ENCODE peak calls at places on chromosomes 1 and 21, in five cellular contexts. Y, R, G, J and B are unnamed samples.

GRCh38 chr1:171061425-171062143 is 29.1 kb upstream of the FMO3 start:
- DNase-seq in Y (no peak), R (no peak), G (no peak), J (no peak), B (no peak)

GRCh38 chr1:4650486-4650885 is 3.9 kb upstream of the AJAP1 start:
- DNase-seq in Y (no peak), R (no peak), G (no peak), J (no peak), B (no peak)

GRCh38 chr21:42865361-42866160 is 13.8 kb downstream of the WDR4 start:
- DNase-seq in Y (no peak), R (no peak), G (peak; percentile 73), J (no peak), B (no peak)

GRCh38 chr1:239914827-239915231 is 176.9 kb upstream of the FMN2 start:
- DNase-seq in Y (no peak), R (no peak), G (no peak), J (no peak), B (peak; percentile 28)

GRCh38 chr1:170460379-170460778 is 71.6 kb upstream of the GORAB start:
- DNase-seq in Y (no peak), R (no peak), G (no peak), J (no peak), B (no peak)

GRCh38 chr21:41438425-41439113 is 12.5 kb downstream of the MX1 start:
- DNase-seq in Y (peak; percentile 19), R (no peak), G (no peak), J (no peak), B (no peak)

GRCh38 chr1:214086945-214087344 is 99.2 kb downstream of the PROX1 start:
- DNase-seq in Y (no peak), R (no peak), G (no peak), J (no peak), B (no peak)

GRCh38 chr21:20661745-20662470 is 336.3 kb upstream of the NCAM2 start:
- DNase-seq in Y (no peak), R (no peak), G (no peak), J (no peak), B (no peak)

GRCh38 chr1:55584521-55585401 is 369.6 kb upstream of the USP24 start:
- DNase-seq in Y (no peak), R (no peak), G (peak; percentile 42), J (no peak), B (no peak)

GRCh38 chr1:151989131-151989868 is 4.4 kb downstream of the S100A10 start:
- DNase-seq in Y (no peak), R (no peak), G (no peak), J (no peak), B (peak; percentile 54)

GRCh38 chr1:107105914-107106313 is 34.9 kb upstream of the NTNG1 start:
- DNase-seq in Y (no peak), R (no peak), G (no peak), J (no peak), B (no peak)

GRCh38 chr1:32990887-32991286 is 26.3 kb upstream of the RNF19B start:
- DNase-seq in Y (no peak), R (no peak), G (no peak), J (no peak), B (no peak)

GRCh38 chr1:32991386-32991785 is 26.8 kb upstream of the RNF19B start:
- DNase-seq in Y (no peak), R (no peak), G (no peak), J (no peak), B (no peak)

GRCh38 chr1:32993215-32993566 is 28.6 kb upstream of the RNF19B start:
- DNase-seq in Y (no peak), R (no peak), G (no peak), J (no peak), B (no peak)

GRCh38 chr1:32991819-32992488 is 27.3 kb upstream of the RNF19B start:
- DNase-seq in Y (no peak), R (no peak), G (no peak), J (no peak), B (no peak)

GRCh38 chr1:32992489-32993214 is 28.0 kb upstream of the RNF19B start:
- DNase-seq in Y (peak; percentile 66), R (peak; percentile 63), G (no peak), J (peak; percentile 26), B (peak; percentile 35)
- TF ChIP-seq JUND in Y (no peak), R (no peak), G (no peak), J (no peak), B (no peak)

GRCh38 chr21:38956791-38957571 is 151.3 kb downstream of the ETS2 start:
- DNase-seq in Y (no peak), R (no peak), G (no peak), J (no peak), B (no peak)
- TF ChIP-seq JUND in Y (no peak), R (peak; percentile 20), G (no peak), J (no peak), B (no peak)

DNA sequence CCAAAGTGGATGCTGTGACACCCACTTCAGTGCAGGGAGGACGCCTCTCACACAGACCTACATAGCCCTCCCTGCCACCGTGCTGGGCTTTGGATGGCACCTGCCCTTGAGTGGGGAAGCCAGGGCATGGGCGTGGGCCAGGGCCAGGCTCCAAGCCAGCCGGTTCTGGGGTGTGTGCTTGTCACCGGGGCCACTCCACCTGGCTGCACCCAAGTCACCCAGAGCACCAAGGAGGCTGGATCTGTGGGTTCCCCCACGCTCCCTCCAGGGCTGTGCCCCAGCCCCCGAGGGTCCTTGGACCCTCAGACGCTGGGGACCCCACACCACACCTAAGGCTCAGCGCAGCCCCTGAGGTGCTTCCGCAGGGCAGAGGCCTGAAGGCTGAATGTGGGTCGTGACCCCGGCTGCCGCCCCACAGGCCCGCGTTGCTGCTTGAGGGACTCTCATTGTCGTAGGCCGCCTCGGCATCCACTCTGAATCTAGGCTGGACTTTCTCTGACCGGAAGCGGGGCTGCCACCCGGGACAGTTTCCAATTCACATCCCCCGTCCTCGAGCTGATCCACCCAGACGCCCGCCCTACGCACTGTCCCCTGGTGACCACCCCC is 1.5 kb downstream of the MXRA8 start:
- DNase-seq in Y (no peak), R (no peak), G (no peak), J (no peak), B (no peak)
- TF ChIP-seq JUND in Y (no peak), R (no peak), G (no peak), J (no peak), B (no peak)

DNA sequence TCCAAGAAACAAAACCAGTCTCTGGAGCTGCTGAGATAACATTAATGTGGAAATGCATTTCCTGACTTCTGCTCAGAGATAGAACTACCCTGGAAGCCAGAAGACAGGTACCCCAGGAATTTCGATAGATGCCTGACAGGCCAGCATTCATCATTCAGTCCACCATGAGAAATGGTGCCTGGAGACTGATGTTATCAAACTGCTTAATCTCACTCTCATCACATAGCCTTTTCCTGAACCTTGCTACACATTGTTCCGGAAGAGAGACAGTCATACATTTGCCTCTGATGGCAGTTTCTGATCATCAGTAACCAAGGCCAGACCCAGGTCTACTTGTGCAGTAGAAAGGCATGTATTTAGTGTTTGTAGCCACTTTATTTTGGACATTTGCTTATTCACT is 485.6 kb downstream of the NUF2 start:
- DNase-seq in Y (no peak), R (no peak), G (no peak), J (no peak), B (no peak)
- TF ChIP-seq JUND in Y (no peak), R (no peak), G (no peak), J (no peak), B (no peak)

GRCh38 chr1:117372863-117373412 is 5.7 kb downstream of the MAN1A2 start:
- DNase-seq in Y (no peak), R (no peak), G (no peak), J (no peak), B (no peak)
- TF ChIP-seq JUND in Y (no peak), R (no peak), G (no peak), J (no peak), B (no peak)

GRCh38 chr1:24414884-24415333 is 693 bp upstream of the NIPAL3 start:
- DNase-seq in Y (no peak), R (no peak), G (no peak), J (peak; percentile 21), B (no peak)
- TF ChIP-seq JUND in Y (no peak), R (no peak), G (no peak), J (no peak), B (no peak)

GRCh38 chr1:89630046-89630445 is 2.9 kb upstream of the LRRC8C start:
- DNase-seq in Y (no peak), R (no peak), G (no peak), J (no peak), B (no peak)
- TF ChIP-seq JUND in Y (no peak), R (no peak), G (no peak), J (no peak), B (no peak)